ENCODE peak calls at places on chromosomes 3 and 15, in nine cellular contexts. N is HepG2, K is sigmoid colon, R is H1, S is K562, T is stomach, O is vagina, A is upper lobe of left lung, E is GM23338. L is an unnamed sample.

GRCh38 chr3:159137966-159138365 is 336.1 kb downstream of the MFSD1 start:
- DNase-seq in N (no peak), K (no peak), R (no peak), S (no peak), T (no peak), O (no peak), A (no peak), E (no peak), L (peak; percentile 20)

GRCh38 chr3:161310649-161311423 is 60.5 kb downstream of the SPTSSB start:
- DNase-seq in N (no peak), K (no peak), R (no peak), S (no peak), T (no peak), O (no peak), A (no peak), E (no peak), L (no peak)

GRCh38 chr3:171516765-171517164 is 56.6 kb upstream of the TNIK start:
- DNase-seq in N (no peak), K (no peak), R (no peak), S (no peak), T (no peak), O (no peak), A (no peak), E (no peak), L (no peak)

GRCh38 chr3:136194409-136195257 is 1.5 kb downstream of the MSL2 start:
- DNase-seq in N (no peak), K (no peak), R (no peak), S (no peak), T (peak; percentile 43), O (no peak), A (no peak), E (peak; percentile 61), L (no peak)

GRCh38 chr3:69803871-69804270 is 64.6 kb downstream of the MITF start:
- DNase-seq in N (no peak), K (no peak), R (no peak), S (no peak), T (no peak), O (no peak), A (no peak), E (no peak), L (no peak)

GRCh38 chr15:64681424-64682024 is 93.9 kb downstream of the RBPMS2 start:
- DNase-seq in N (peak; percentile 72), K (no peak), R (no peak), S (peak; percentile 80), T (peak; percentile 47), O (no peak), A (no peak), E (peak; percentile 88), L (no peak)

GRCh38 chr15:92928351-92928750 is 28.2 kb downstream of the CHD2 start:
- DNase-seq in N (no peak), K (no peak), R (no peak), S (no peak), T (no peak), O (no peak), A (no peak), E (no peak), L (no peak)

GRCh38 chr3:54819926-54820325 is 107.9 kb downstream of the LRTM1 start:
- DNase-seq in N (no peak), K (no peak), R (no peak), S (no peak), T (no peak), O (no peak), A (no peak), E (no peak), L (no peak)

GRCh38 chr3:123078101-123078500 is 11.3 kb downstream of the PDIA5 start:
- DNase-seq in N (no peak), K (no peak), R (no peak), S (no peak), T (no peak), O (no peak), A (no peak), E (no peak), L (no peak)

GRCh38 chr15:100542290-100542689 is 13.5 kb upstream of the CERS3 start:
- DNase-seq in N (no peak), K (no peak), R (no peak), S (no peak), T (no peak), O (no peak), A (no peak), E (no peak), L (no peak)

GRCh38 chr15:100531823-100532222 is 3.1 kb upstream of the CERS3 start:
- DNase-seq in N (no peak), K (no peak), R (no peak), S (no peak), T (no peak), O (no peak), A (no peak), E (no peak), L (no peak)

GRCh38 chr15:100536733-100537132 is 8.0 kb upstream of the CERS3 start:
- DNase-seq in N (no peak), K (no peak), R (no peak), S (no peak), T (no peak), O (no peak), A (no peak), E (no peak), L (no peak)

GRCh38 chr15:100533934-100534333 is 5.2 kb upstream of the CERS3 start:
- DNase-seq in N (no peak), K (no peak), R (no peak), S (no peak), T (no peak), O (peak; percentile 49), A (no peak), E (no peak), L (no peak)

DNA sequence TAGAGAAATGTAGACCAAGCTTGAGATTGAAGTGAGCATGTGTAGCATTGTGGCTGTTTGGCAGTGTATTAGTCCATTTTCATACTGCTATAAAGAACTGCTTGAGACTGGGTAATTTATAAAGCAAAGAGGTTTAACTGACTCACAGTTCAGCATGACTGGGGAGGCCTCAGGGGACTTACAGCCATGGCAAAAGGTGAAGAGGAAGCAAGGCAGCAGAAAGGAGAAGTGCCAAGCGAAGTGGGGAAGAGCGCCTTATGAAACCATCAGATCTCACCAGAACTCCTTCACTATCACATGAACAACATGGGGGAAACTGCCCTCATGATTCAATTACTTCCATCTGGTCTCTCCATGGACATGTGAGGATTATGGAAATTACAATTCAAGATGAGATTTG is 8.6 kb upstream of the CERS3 start:
- DNase-seq in N (no peak), K (no peak), R (no peak), S (no peak), T (no peak), O (no peak), A (no peak), E (no peak), L (no peak)
- TF ChIP-seq POLR2AphosphoS5 in N (no peak), K (no peak), R (no peak), S (no peak), T (no peak), O (no peak), A (peak; percentile 9), E (no peak), L (no peak)

GRCh38 chr3:45972534-45973402 is 22.9 kb downstream of the FYCO1 start:
- DNase-seq in N (no peak), K (peak; percentile 84), R (no peak), S (no peak), T (no peak), O (no peak), A (no peak), E (no peak), L (no peak)
- H3K27ac ChIP-seq in N (no peak overlapping the region), K (peak overlapping the region; percentile 87), R (no peak overlapping the region), S (no peak overlapping the region), T (peak overlapping the region; percentile 63), O (peak overlapping the region; percentile 66), A (peak overlapping the region; percentile 50), E (no peak overlapping the region), L (no peak overlapping the region)

GRCh38 chr3:10368512-10368911 is 47.6 kb upstream of the SEC13 start:
- DNase-seq in N (no peak), K (no peak), R (no peak), S (no peak), T (no peak), O (no peak), A (no peak), E (no peak), L (no peak)

GRCh38 chr3:10371789-10372188 is 50.9 kb upstream of the SEC13 start:
- DNase-seq in N (no peak), K (no peak), R (no peak), S (no peak), T (no peak), O (no peak), A (no peak), E (no peak), L (no peak)

GRCh38 chr3:10367466-10367865 is 46.6 kb upstream of the SEC13 start:
- DNase-seq in N (no peak), K (no peak), R (no peak), S (no peak), T (no peak), O (no peak), A (no peak), E (no peak), L (no peak)

GRCh38 chr3:10371167-10371566 is 50.3 kb upstream of the SEC13 start:
- DNase-seq in N (no peak), K (no peak), R (no peak), S (no peak), T (no peak), O (no peak), A (no peak), E (no peak), L (no peak)

DNA sequence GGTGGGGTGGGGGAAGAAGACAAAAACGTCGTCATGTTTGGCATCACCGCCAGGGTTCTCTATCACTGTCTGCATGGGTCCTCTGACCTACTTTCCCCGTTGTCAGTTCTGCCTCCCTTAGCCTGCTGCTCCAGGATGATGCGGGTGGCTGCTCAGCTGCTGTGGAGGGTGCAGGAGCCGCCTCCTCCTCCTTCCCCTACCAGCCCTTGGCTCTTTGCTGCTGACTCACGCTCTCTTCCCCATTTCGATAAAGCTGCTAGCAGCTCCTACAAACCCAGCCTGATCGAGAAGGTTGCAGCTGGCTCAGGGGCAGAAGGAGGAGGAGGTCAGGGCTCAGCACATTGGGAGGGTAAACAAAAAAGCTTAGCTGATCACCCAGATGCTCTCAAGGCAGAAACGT is 49.5 kb upstream of the SEC13 start:
- DNase-seq in N (no peak), K (no peak), R (no peak), S (peak; percentile 78), T (no peak), O (no peak), A (no peak), E (no peak), L (no peak)
- TF ChIP-seq CTCF in N (no peak), K (no peak), R (no peak), S (no peak), T (no peak), O (no peak), A (no peak), E (no peak), L (no peak)

DNA sequence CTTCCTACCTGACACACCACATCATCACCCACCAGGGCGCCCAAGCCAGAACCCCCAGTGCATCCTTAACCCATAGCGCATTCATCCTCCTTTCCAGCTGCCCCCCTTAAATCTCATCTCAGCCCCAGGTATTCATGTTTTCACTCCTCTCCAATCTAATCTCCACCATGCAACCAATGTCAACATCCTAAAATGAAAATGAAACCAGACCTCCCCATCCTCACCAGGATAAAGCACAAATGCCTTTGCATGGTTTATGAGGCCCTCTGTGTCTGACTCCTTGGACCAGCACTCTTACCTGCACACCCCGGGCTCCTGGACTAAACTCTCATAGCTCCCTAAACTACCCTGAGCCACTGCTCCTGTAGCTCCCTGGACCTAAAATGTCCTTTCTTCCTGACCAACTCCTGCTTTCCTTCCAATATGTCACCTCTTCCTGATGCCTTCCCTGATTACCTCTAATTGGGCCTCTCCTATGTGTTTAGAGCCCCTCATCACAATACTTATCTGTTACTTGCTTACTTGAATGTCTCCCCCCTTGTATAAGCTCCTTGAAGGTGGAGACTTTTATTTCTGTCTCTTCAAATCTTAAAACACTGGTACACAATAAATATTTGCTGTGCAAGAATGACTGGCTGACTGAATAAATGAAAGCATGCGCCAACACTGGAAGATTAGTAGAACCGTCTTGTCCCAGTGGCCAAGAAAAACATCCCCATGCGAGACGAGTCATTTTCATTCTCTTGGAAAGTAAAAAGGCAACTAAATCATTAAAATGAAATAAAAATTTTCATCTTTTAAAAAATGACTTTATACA is 142.5 kb downstream of the XXYLT1 start:
- DNase-seq in N (no peak), K (no peak), R (no peak), S (no peak), T (no peak), O (no peak), A (no peak), E (no peak), L (no peak)
- TF ChIP-seq POLR2AphosphoS5 in N (no peak), K (no peak), R (no peak), S (no peak), T (no peak), O (no peak), A (no peak), E (no peak), L (no peak)

L was measured in breast epithelium.